ENCODE peak calls at places on chromosome 13, in five cellular contexts. One of them, this sample, is unnamed.
A peak's percentile ranks its signal among the peaks of the same experiment; 100 is the strongest.

GRCh38 chr13:64850017-64850416 is 2380.1 kb downstream of the PCDH9 start:
- DNase-seq in omental fat pad: no peak
- DNase-seq in kidney epithelial cell: no peak
- DNase-seq in dorsolateral prefrontal cortex: no peak
- DNase-seq in H1: no peak
- DNase-seq in this sample: no peak

GRCh38 chr13:43377149-43377548 is 353.8 kb downstream of the DNAJC15 start:
- DNase-seq in omental fat pad: no peak
- DNase-seq in kidney epithelial cell: no peak
- DNase-seq in dorsolateral prefrontal cortex: peak; percentile 56
- DNase-seq in H1: no peak
- DNase-seq in this sample: peak; percentile 67

GRCh38 chr13:30145709-30146367 is 161.5 kb downstream of the KATNAL1 start:
- DNase-seq in omental fat pad: no peak
- DNase-seq in kidney epithelial cell: no peak
- DNase-seq in dorsolateral prefrontal cortex: no peak
- DNase-seq in H1: no peak
- DNase-seq in this sample: no peak

GRCh38 chr13:36839281-36839680 is 20.3 kb downstream of the RFXAP start:
- DNase-seq in omental fat pad: no peak
- DNase-seq in kidney epithelial cell: peak; percentile 62
- DNase-seq in dorsolateral prefrontal cortex: no peak
- DNase-seq in H1: no peak
- DNase-seq in this sample: no peak

GRCh38 chr13:34019870-34020269 is 201.9 kb downstream of the RFC3 start:
- DNase-seq in omental fat pad: no peak
- DNase-seq in kidney epithelial cell: peak; percentile 45
- DNase-seq in dorsolateral prefrontal cortex: no peak
- DNase-seq in H1: no peak
- DNase-seq in this sample: peak; percentile 7

GRCh38 chr13:41917641-41918040 is 43.3 kb downstream of the VWA8 start:
- DNase-seq in omental fat pad: no peak
- DNase-seq in kidney epithelial cell: peak; percentile 12
- DNase-seq in dorsolateral prefrontal cortex: no peak
- DNase-seq in H1: no peak
- DNase-seq in this sample: peak; percentile 87

GRCh38 chr13:34076943-34077703 is 259.2 kb downstream of the RFC3 start:
- DNase-seq in omental fat pad: no peak
- DNase-seq in kidney epithelial cell: no peak
- DNase-seq in dorsolateral prefrontal cortex: no peak
- DNase-seq in H1: no peak
- DNase-seq in this sample: peak; percentile 39

GRCh38 chr13:99380921-99381645 is 73.9 kb upstream of the GPR183 start:
- DNase-seq in omental fat pad: no peak
- DNase-seq in kidney epithelial cell: no peak
- DNase-seq in dorsolateral prefrontal cortex: no peak
- DNase-seq in H1: no peak
- DNase-seq in this sample: no peak

GRCh38 chr13:35699181-35699580 is 222.7 kb upstream of the MAB21L1 start:
- DNase-seq in omental fat pad: no peak
- DNase-seq in kidney epithelial cell: no peak
- DNase-seq in dorsolateral prefrontal cortex: no peak
- DNase-seq in H1: no peak
- DNase-seq in this sample: peak; percentile 78

GRCh38 chr13:23074054-23074805 is 106.5 kb upstream of the SGCG start:
- DNase-seq in omental fat pad: no peak
- DNase-seq in kidney epithelial cell: no peak
- DNase-seq in dorsolateral prefrontal cortex: no peak
- DNase-seq in H1: no peak
- DNase-seq in this sample: no peak

GRCh38 chr13:97100821-97101220 is 106.5 kb upstream of the OXGR1 start:
- DNase-seq in omental fat pad: no peak
- DNase-seq in kidney epithelial cell: no peak
- DNase-seq in dorsolateral prefrontal cortex: no peak
- DNase-seq in H1: no peak
- DNase-seq in this sample: no peak

GRCh38 chr13:73401769-73402168 is 343.0 kb downstream of the KLF5 start:
- DNase-seq in omental fat pad: no peak
- DNase-seq in kidney epithelial cell: no peak
- DNase-seq in dorsolateral prefrontal cortex: no peak
- DNase-seq in H1: no peak
- DNase-seq in this sample: no peak

GRCh38 chr13:89751537-89751936 is 1596.0 kb upstream of the MIR17HG start:
- DNase-seq in omental fat pad: no peak
- DNase-seq in kidney epithelial cell: no peak
- DNase-seq in dorsolateral prefrontal cortex: no peak
- DNase-seq in H1: no peak
- DNase-seq in this sample: no peak

GRCh38 chr13:97026759-97027555 is 32.7 kb upstream of the OXGR1 start:
- DNase-seq in omental fat pad: no peak
- DNase-seq in kidney epithelial cell: no peak
- DNase-seq in dorsolateral prefrontal cortex: no peak
- DNase-seq in H1: no peak
- DNase-seq in this sample: peak; percentile 28

GRCh38 chr13:49400755-49401659 is 42.9 kb downstream of the CAB39L start:
- DNase-seq in omental fat pad: no peak
- DNase-seq in kidney epithelial cell: no peak
- DNase-seq in dorsolateral prefrontal cortex: no peak
- DNase-seq in H1: no peak
- DNase-seq in this sample: peak; percentile 45

GRCh38 chr13:79427265-79427664 is 21.2 kb upstream of the RBM26 start:
- DNase-seq in omental fat pad: no peak
- DNase-seq in kidney epithelial cell: peak; percentile 44
- DNase-seq in dorsolateral prefrontal cortex: no peak
- DNase-seq in H1: no peak
- DNase-seq in this sample: no peak

GRCh38 chr13:40624338-40624737 is 42.1 kb downstream of the FOXO1 start:
- DNase-seq in omental fat pad: no peak
- DNase-seq in kidney epithelial cell: no peak
- DNase-seq in dorsolateral prefrontal cortex: no peak
- DNase-seq in H1: no peak
- DNase-seq in this sample: peak; percentile 77

GRCh38 chr13:113220877-113221276 is 11.5 kb downstream of the CUL4A start:
- DNase-seq in omental fat pad: no peak
- DNase-seq in kidney epithelial cell: no peak
- DNase-seq in dorsolateral prefrontal cortex: no peak
- DNase-seq in H1: no peak
- DNase-seq in this sample: peak; percentile 23

GRCh38 chr13:98370261-98370660 is 193.2 kb upstream of the RNF113B start:
- DNase-seq in omental fat pad: no peak
- DNase-seq in kidney epithelial cell: no peak
- DNase-seq in dorsolateral prefrontal cortex: no peak
- DNase-seq in H1: no peak
- DNase-seq in this sample: no peak

GRCh38 chr13:110912651-110913051 is 2.2 kb downstream of the ANKRD10 start:
- DNase-seq in omental fat pad: no peak
- DNase-seq in kidney epithelial cell: no peak
- DNase-seq in dorsolateral prefrontal cortex: no peak
- DNase-seq in H1: no peak
- DNase-seq in this sample: peak; percentile 82

GRCh38 chr13:95121516-95121915 is 179.7 kb downstream of the ABCC4 start:
- DNase-seq in omental fat pad: no peak
- DNase-seq in kidney epithelial cell: no peak
- DNase-seq in dorsolateral prefrontal cortex: no peak
- DNase-seq in H1: no peak
- DNase-seq in this sample: no peak

GRCh38 chr13:95307507-95307906 is 6.3 kb upstream of the ABCC4 start:
- DNase-seq in omental fat pad: no peak
- DNase-seq in kidney epithelial cell: no peak
- DNase-seq in dorsolateral prefrontal cortex: no peak
- DNase-seq in H1: no peak
- DNase-seq in this sample: no peak

GRCh38 chr13:98976941-98977340 is 923 bp downstream of the DOCK9 start:
- DNase-seq in omental fat pad: no peak
- DNase-seq in kidney epithelial cell: no peak
- DNase-seq in dorsolateral prefrontal cortex: no peak
- DNase-seq in H1: no peak
- DNase-seq in this sample: no peak

GRCh38 chr13:79659161-79659560 is 178.2 kb downstream of the NDFIP2 start:
- DNase-seq in omental fat pad: no peak
- DNase-seq in kidney epithelial cell: no peak
- DNase-seq in dorsolateral prefrontal cortex: no peak
- DNase-seq in H1: no peak
- DNase-seq in this sample: peak; percentile 36

GRCh38 chr13:50068508-50068907 is 53.3 kb downstream of the KCNRG start:
- DNase-seq in omental fat pad: no peak
- DNase-seq in kidney epithelial cell: no peak
- DNase-seq in dorsolateral prefrontal cortex: no peak
- DNase-seq in H1: no peak
- DNase-seq in this sample: no peak

GRCh38 chr13:28052945-28053344 is 47.4 kb downstream of the FLT3 start:
- DNase-seq in omental fat pad: no peak
- DNase-seq in kidney epithelial cell: no peak
- DNase-seq in dorsolateral prefrontal cortex: no peak
- DNase-seq in H1: no peak
- DNase-seq in this sample: no peak

GRCh38 chr13:113142876-113143275 is 15.6 kb upstream of the PROZ start:
- DNase-seq in omental fat pad: no peak
- DNase-seq in kidney epithelial cell: no peak
- DNase-seq in dorsolateral prefrontal cortex: no peak
- DNase-seq in H1: no peak
- DNase-seq in this sample: no peak

GRCh38 chr13:40520916-40521315 is 145.5 kb downstream of the FOXO1 start:
- DNase-seq in omental fat pad: no peak
- DNase-seq in kidney epithelial cell: no peak
- DNase-seq in dorsolateral prefrontal cortex: no peak
- DNase-seq in H1: no peak
- DNase-seq in this sample: no peak

GRCh38 chr13:90997951-90998350 is 349.5 kb upstream of the MIR17HG start:
- DNase-seq in omental fat pad: no peak
- DNase-seq in kidney epithelial cell: no peak
- DNase-seq in dorsolateral prefrontal cortex: no peak
- DNase-seq in H1: no peak
- DNase-seq in this sample: no peak

GRCh38 chr13:83449666-83450395 is 432.4 kb downstream of the SLITRK1 start:
- DNase-seq in omental fat pad: no peak
- DNase-seq in kidney epithelial cell: no peak
- DNase-seq in dorsolateral prefrontal cortex: no peak
- DNase-seq in H1: no peak
- DNase-seq in this sample: peak; percentile 80

GRCh38 chr13:52025475-52026245 is 1.2 kb downstream of the UTP14C start:
- DNase-seq in omental fat pad: no peak
- DNase-seq in kidney epithelial cell: no peak
- DNase-seq in dorsolateral prefrontal cortex: no peak
- DNase-seq in H1: no peak
- DNase-seq in this sample: no peak

GRCh38 chr13:40143559-40143958 is 488.1 kb downstream of the COG6 start:
- DNase-seq in omental fat pad: no peak
- DNase-seq in kidney epithelial cell: no peak
- DNase-seq in dorsolateral prefrontal cortex: no peak
- DNase-seq in H1: no peak
- DNase-seq in this sample: no peak

GRCh38 chr13:76214001-76214400 is 577.9 kb downstream of the LMO7 start:
- DNase-seq in omental fat pad: no peak
- DNase-seq in kidney epithelial cell: no peak
- DNase-seq in dorsolateral prefrontal cortex: no peak
- DNase-seq in H1: no peak
- DNase-seq in this sample: no peak

GRCh38 chr13:60267498-60268202 is 103.9 kb upstream of the DIAPH3 start:
- DNase-seq in omental fat pad: no peak
- DNase-seq in kidney epithelial cell: no peak
- DNase-seq in dorsolateral prefrontal cortex: no peak
- DNase-seq in H1: no peak
- DNase-seq in this sample: no peak
- TF ChIP-seq CTCF in omental fat pad: no peak
- TF ChIP-seq CTCF in kidney epithelial cell: no peak
- TF ChIP-seq CTCF in dorsolateral prefrontal cortex: no peak
- TF ChIP-seq CTCF in H1: no peak
- TF ChIP-seq CTCF in this sample: no peak

GRCh38 chr13:77345150-77345780 is 18.4 kb upstream of the MYCBP2 start:
- DNase-seq in omental fat pad: no peak
- DNase-seq in kidney epithelial cell: no peak
- DNase-seq in dorsolateral prefrontal cortex: no peak
- DNase-seq in H1: no peak
- DNase-seq in this sample: no peak
- TF ChIP-seq CTCF in omental fat pad: no peak
- TF ChIP-seq CTCF in kidney epithelial cell: no peak
- TF ChIP-seq CTCF in dorsolateral prefrontal cortex: no peak
- TF ChIP-seq CTCF in H1: no peak
- TF ChIP-seq CTCF in this sample: no peak

GRCh38 chr13:44765076-44765475 is 188.9 kb upstream of the TSC22D1 start:
- DNase-seq in omental fat pad: no peak
- DNase-seq in kidney epithelial cell: no peak
- DNase-seq in dorsolateral prefrontal cortex: no peak
- DNase-seq in H1: no peak
- DNase-seq in this sample: no peak

GRCh38 chr13:44764334-44764733 is 188.2 kb upstream of the TSC22D1 start:
- DNase-seq in omental fat pad: no peak
- DNase-seq in kidney epithelial cell: no peak
- DNase-seq in dorsolateral prefrontal cortex: no peak
- DNase-seq in H1: no peak
- DNase-seq in this sample: no peak

GRCh38 chr13:44762946-44763345 is 186.8 kb upstream of the TSC22D1 start:
- DNase-seq in omental fat pad: no peak
- DNase-seq in kidney epithelial cell: no peak
- DNase-seq in dorsolateral prefrontal cortex: no peak
- DNase-seq in H1: no peak
- DNase-seq in this sample: peak; percentile 58

GRCh38 chr13:44760434-44760833 is 184.3 kb upstream of the TSC22D1 start:
- DNase-seq in omental fat pad: no peak
- DNase-seq in kidney epithelial cell: no peak
- DNase-seq in dorsolateral prefrontal cortex: no peak
- DNase-seq in H1: no peak
- DNase-seq in this sample: no peak

DNA sequence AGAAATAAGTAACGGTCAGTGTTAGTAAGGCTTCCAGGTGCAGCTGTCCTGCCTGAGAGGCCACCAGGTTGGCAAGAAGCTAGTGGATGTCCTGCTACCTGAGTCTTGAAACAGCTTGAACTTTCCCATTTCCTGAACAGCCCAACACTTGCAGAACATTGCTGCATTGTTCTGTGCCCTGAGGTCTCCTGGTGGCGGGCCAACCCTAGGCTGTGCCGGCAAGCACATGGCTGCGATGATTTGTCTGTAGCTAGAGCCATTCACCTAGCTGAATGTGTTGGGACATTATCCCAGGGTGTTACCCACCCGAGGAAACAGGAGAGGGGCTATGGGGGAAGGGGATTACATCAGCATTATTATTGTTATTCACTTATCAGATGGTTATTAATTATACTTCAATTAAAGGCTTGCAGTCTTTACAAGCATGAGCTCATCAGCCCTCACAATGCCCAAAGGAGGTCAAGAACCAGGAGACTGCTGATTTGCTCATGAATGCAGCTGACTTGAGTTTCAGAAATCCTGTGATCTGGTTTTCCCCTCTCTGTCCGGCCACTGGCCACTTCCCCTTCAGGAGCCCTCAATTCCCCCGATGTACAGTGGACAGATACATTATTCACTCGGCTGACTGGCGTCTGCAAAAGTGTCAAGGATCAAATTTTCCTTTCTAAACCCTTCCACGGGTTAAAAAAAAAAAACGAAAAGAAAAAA is 187.6 kb upstream of the TSC22D1 start:
- DNase-seq in omental fat pad: no peak
- DNase-seq in kidney epithelial cell: no peak
- DNase-seq in dorsolateral prefrontal cortex: no peak
- DNase-seq in H1: no peak
- DNase-seq in this sample: peak; percentile 54
- TF ChIP-seq CTCF in omental fat pad: no peak
- TF ChIP-seq CTCF in kidney epithelial cell: no peak
- TF ChIP-seq CTCF in dorsolateral prefrontal cortex: no peak
- TF ChIP-seq CTCF in H1: no peak
- TF ChIP-seq CTCF in this sample: no peak

GRCh38 chr13:26706381-26706780 is 54.2 kb downstream of the GPR12 start:
- DNase-seq in omental fat pad: no peak
- DNase-seq in kidney epithelial cell: no peak
- DNase-seq in dorsolateral prefrontal cortex: no peak
- DNase-seq in H1: no peak
- DNase-seq in this sample: no peak
- TF ChIP-seq CTCF in omental fat pad: no peak
- TF ChIP-seq CTCF in kidney epithelial cell: no peak
- TF ChIP-seq CTCF in dorsolateral prefrontal cortex: no peak
- TF ChIP-seq CTCF in H1: peak; percentile 2
- TF ChIP-seq CTCF in this sample: no peak